ENCODE peak calls at places on chromosomes 2 and 18, in nine cellular contexts. W, G, O, I, K, H, V, E and T are unnamed samples.
A peak's percentile ranks its signal among the peaks of the same experiment; 100 is the strongest.

GRCh38 chr2:149928026-149928425 is 340.5 kb upstream of the MMADHC start:
- DNase-seq in I (no peak), W (no peak), V (no peak), G (no peak), K (no peak), E (no peak), H (no peak), O (no peak), T (no peak)

GRCh38 chr2:54531558-54531957 is 75.4 kb downstream of the SPTBN1 start:
- DNase-seq in K (peak; percentile 12), H (no peak), V (no peak), O (no peak), E (no peak), W (no peak), I (no peak), G (no peak), T (no peak)

GRCh38 chr2:234478121-234478858 is 18.6 kb downstream of the ARL4C start:
- DNase-seq in I (no peak), H (no peak), W (no peak), E (no peak), K (no peak), G (no peak), V (no peak), O (no peak), T (no peak)

GRCh38 chr2:53911434-53912189 is 51.8 kb upstream of the GPR75 start:
- DNase-seq in V (no peak), I (no peak), H (no peak), W (no peak), O (no peak), K (peak; percentile 1), E (no peak), G (no peak), T (no peak)

GRCh38 chr2:191064590-191064989 is 50.6 kb upstream of the STAT1 start:
- DNase-seq in W (no peak), O (peak; percentile 74), I (no peak), K (no peak), V (no peak), G (no peak), E (peak; percentile 57), H (no peak), T (no peak)

GRCh38 chr2:236661064-236661761 is 91.6 kb downstream of the ACKR3 start:
- DNase-seq in K (peak; percentile 52), O (no peak), W (no peak), H (no peak), I (no peak), V (no peak), E (no peak), G (peak; percentile 67), T (no peak)

GRCh38 chr2:234905547-234906260 is 46.1 kb upstream of the SH3BP4 start:
- DNase-seq in W (no peak), O (no peak), E (no peak), H (no peak), G (no peak), V (no peak), I (no peak), K (peak; percentile 18), T (no peak)

GRCh38 chr18:49755489-49755888 is 57.8 kb downstream of the ACAA2 start:
- DNase-seq in E (no peak), O (no peak), H (no peak), K (no peak), W (no peak), V (no peak), G (no peak), I (no peak), T (no peak)

GRCh38 chr2:235836416-235837042 is 331.7 kb downstream of the GBX2 start:
- DNase-seq in H (no peak), G (no peak), E (no peak), W (no peak), K (no peak), O (no peak), V (no peak), I (no peak), T (no peak)

GRCh38 chr18:28189400-28190239 is 12.7 kb upstream of the CDH2 start:
- DNase-seq in G (no peak), H (peak; percentile 56), I (no peak), E (peak; percentile 41), V (no peak), W (no peak), O (no peak), K (peak; percentile 78), T (no peak)

GRCh38 chr2:103166406-103167324 is 404.8 kb downstream of the TMEM182 start:
- DNase-seq in H (no peak), G (no peak), E (no peak), K (no peak), O (no peak), W (no peak), I (no peak), V (no peak), T (no peak)

GRCh38 chr2:236632295-236633218 is 62.9 kb downstream of the ACKR3 start:
- DNase-seq in G (no peak), O (no peak), V (no peak), W (no peak), E (no peak), I (no peak), H (no peak), K (no peak), T (no peak)

GRCh38 chr2:134583462-134583861 is 135.3 kb downstream of the TMEM163 start:
- DNase-seq in W (no peak), E (no peak), H (no peak), K (no peak), O (peak; percentile 29), I (no peak), V (no peak), G (no peak), T (no peak)

GRCh38 chr2:118186110-118186857 is 98.0 kb downstream of the INSIG2 start:
- DNase-seq in W (peak; percentile 68), E (peak; percentile 81), I (peak; percentile 77), V (peak; percentile 41), K (peak; percentile 86), H (peak; percentile 68), G (peak; percentile 70), O (peak; percentile 88), T (peak; percentile 81)

GRCh38 chr2:85729825-85730510 is 23.8 kb upstream of the ATOH8 start:
- DNase-seq in W (no peak), I (no peak), K (no peak), O (no peak), E (no peak), V (no peak), G (no peak), H (no peak), T (no peak)

GRCh38 chr2:172328103-172328835 is 99.1 kb upstream of the ITGA6 start:
- DNase-seq in V (no peak), E (no peak), W (no peak), O (no peak), H (no peak), K (peak; percentile 89), I (no peak), G (no peak), T (no peak)

GRCh38 chr18:53004798-53005197 is 664.8 kb downstream of the DCC start:
- DNase-seq in E (no peak), O (no peak), W (no peak), K (no peak), V (no peak), H (no peak), G (peak; percentile 9), I (no peak), T (no peak)

GRCh38 chr2:234061624-234062257 is 11.2 kb downstream of the SPP2 start:
- DNase-seq in W (no peak), O (no peak), I (no peak), K (no peak), H (no peak), E (no peak), G (no peak), V (no peak), T (no peak)

GRCh38 chr2:218396688-218397501 is 2.8 kb upstream of the CTDSP1 start:
- DNase-seq in K (peak; percentile 79), E (peak; percentile 82), V (no peak), G (no peak), O (peak; percentile 83), H (no peak), I (peak; percentile 69), W (peak; percentile 79), T (no peak)

GRCh38 chr2:10087360-10087759 is 7.1 kb upstream of the CYS1 start:
- DNase-seq in I (no peak), G (no peak), K (no peak), E (no peak), H (no peak), V (no peak), O (no peak), W (no peak), T (no peak)

GRCh38 chr2:108106746-108107145 is 120.4 kb downstream of the SLC5A7 start:
- DNase-seq in G (peak; percentile 20), H (no peak), E (no peak), W (no peak), I (no peak), K (no peak), V (no peak), O (no peak), T (no peak)

GRCh38 chr18:72107647-72108046 is 436.5 kb downstream of the CBLN2 start:
- DNase-seq in W (peak; percentile 34), E (no peak), H (no peak), G (peak; percentile 42), K (peak; percentile 2), O (no peak), I (no peak), V (no peak), T (no peak)

GRCh38 chr2:173793649-173794565 is 171.3 kb downstream of the SP3 start:
- DNase-seq in H (no peak), I (no peak), E (no peak), O (no peak), G (no peak), V (no peak), W (no peak), K (no peak), T (no peak)

GRCh38 chr2:60453896-60454295 is 99.6 kb downstream of the BCL11A start:
- DNase-seq in E (no peak), G (no peak), V (no peak), W (no peak), O (no peak), I (no peak), K (no peak), H (no peak), T (no peak)

GRCh38 chr18:23033079-23033478 is 100.0 kb downstream of the RBBP8 start:
- DNase-seq in W (no peak), I (no peak), V (no peak), E (no peak), G (no peak), O (no peak), K (no peak), H (no peak), T (no peak)

GRCh38 chr18:77076111-77076510 is 56.5 kb downstream of the MBP start:
- DNase-seq in K (no peak), O (no peak), I (no peak), V (no peak), H (no peak), G (no peak), W (no peak), E (no peak), T (no peak)

GRCh38 chr2:149055751-149056150 is 17.3 kb downstream of the LYPD6B start:
- DNase-seq in H (no peak), G (no peak), O (no peak), I (no peak), W (no peak), E (no peak), V (no peak), K (no peak), T (no peak)

GRCh38 chr2:102604754-102605153 is 14.6 kb upstream of the SLC9A2 start:
- DNase-seq in H (no peak), K (no peak), W (no peak), G (no peak), E (no peak), V (no peak), I (no peak), O (no peak), T (no peak)